ENCODE peak calls at places on chromosome 15, in five cellular contexts. One of them, this sample, is unnamed.

GRCh38 chr15:59659366-59659765 is 2.1 kb upstream of the GTF2A2 start:
- DNase-seq in stimulated activated CD8-positive, alpha-beta memory T cell treated with anti-CD3 and anti-CD28 coated beads, Interleukin-2, amount 100 ng/mL, for 1 hour: no peak
- DNase-seq in T-helper 2 cell: no peak
- DNase-seq in mucosa of descending colon: no peak
- DNase-seq in progenitor cell of endocrine pancreas: no peak
- DNase-seq in this sample: no peak

GRCh38 chr15:70702584-70702983 is 60.8 kb downstream of the UACA start:
- DNase-seq in stimulated activated CD8-positive, alpha-beta memory T cell treated with anti-CD3 and anti-CD28 coated beads, Interleukin-2, amount 100 ng/mL, for 1 hour: no peak
- DNase-seq in T-helper 2 cell: no peak
- DNase-seq in mucosa of descending colon: no peak
- DNase-seq in progenitor cell of endocrine pancreas: no peak
- DNase-seq in this sample: no peak

GRCh38 chr15:85142324-85142723 is 160.7 kb downstream of the PDE8A start:
- DNase-seq in stimulated activated CD8-positive, alpha-beta memory T cell treated with anti-CD3 and anti-CD28 coated beads, Interleukin-2, amount 100 ng/mL, for 1 hour: no peak
- DNase-seq in T-helper 2 cell: no peak
- DNase-seq in mucosa of descending colon: no peak
- DNase-seq in progenitor cell of endocrine pancreas: no peak
- DNase-seq in this sample: no peak

GRCh38 chr15:98896002-98896721 is 111.4 kb downstream of the PGPEP1L start:
- DNase-seq in stimulated activated CD8-positive, alpha-beta memory T cell treated with anti-CD3 and anti-CD28 coated beads, Interleukin-2, amount 100 ng/mL, for 1 hour: no peak
- DNase-seq in T-helper 2 cell: no peak
- DNase-seq in mucosa of descending colon: no peak
- DNase-seq in progenitor cell of endocrine pancreas: no peak
- DNase-seq in this sample: no peak

GRCh38 chr15:90213818-90214204 is 12.7 kb downstream of the SEMA4B start:
- DNase-seq in stimulated activated CD8-positive, alpha-beta memory T cell treated with anti-CD3 and anti-CD28 coated beads, Interleukin-2, amount 100 ng/mL, for 1 hour: no peak
- DNase-seq in T-helper 2 cell: no peak
- DNase-seq in mucosa of descending colon: peak; percentile 68
- DNase-seq in progenitor cell of endocrine pancreas: no peak
- DNase-seq in this sample: no peak

GRCh38 chr15:66027268-66027806 is 158.0 kb downstream of the RAB11A start:
- DNase-seq in stimulated activated CD8-positive, alpha-beta memory T cell treated with anti-CD3 and anti-CD28 coated beads, Interleukin-2, amount 100 ng/mL, for 1 hour: no peak
- DNase-seq in T-helper 2 cell: no peak
- DNase-seq in mucosa of descending colon: no peak
- DNase-seq in progenitor cell of endocrine pancreas: no peak
- DNase-seq in this sample: no peak

GRCh38 chr15:69489101-69489571 is 36.5 kb downstream of the RPLP1 start:
- DNase-seq in stimulated activated CD8-positive, alpha-beta memory T cell treated with anti-CD3 and anti-CD28 coated beads, Interleukin-2, amount 100 ng/mL, for 1 hour: no peak
- DNase-seq in T-helper 2 cell: no peak
- DNase-seq in mucosa of descending colon: no peak
- DNase-seq in progenitor cell of endocrine pancreas: no peak
- DNase-seq in this sample: no peak

GRCh38 chr15:62850791-62851291 is 191.7 kb upstream of the TPM1 start:
- DNase-seq in stimulated activated CD8-positive, alpha-beta memory T cell treated with anti-CD3 and anti-CD28 coated beads, Interleukin-2, amount 100 ng/mL, for 1 hour: no peak
- DNase-seq in T-helper 2 cell: no peak
- DNase-seq in mucosa of descending colon: no peak
- DNase-seq in progenitor cell of endocrine pancreas: no peak
- DNase-seq in this sample: no peak

GRCh38 chr15:27665002-27665401 is 434.1 kb downstream of the OCA2 start:
- DNase-seq in stimulated activated CD8-positive, alpha-beta memory T cell treated with anti-CD3 and anti-CD28 coated beads, Interleukin-2, amount 100 ng/mL, for 1 hour: no peak
- DNase-seq in T-helper 2 cell: no peak
- DNase-seq in mucosa of descending colon: no peak
- DNase-seq in progenitor cell of endocrine pancreas: no peak
- DNase-seq in this sample: no peak

GRCh38 chr15:100093211-100094126 is 248.3 kb downstream of the ADAMTS17 start:
- DNase-seq in stimulated activated CD8-positive, alpha-beta memory T cell treated with anti-CD3 and anti-CD28 coated beads, Interleukin-2, amount 100 ng/mL, for 1 hour: no peak
- DNase-seq in T-helper 2 cell: no peak
- DNase-seq in mucosa of descending colon: no peak
- DNase-seq in progenitor cell of endocrine pancreas: no peak
- DNase-seq in this sample: no peak

GRCh38 chr15:41417418-41417811 is 520 bp downstream of the RTF1 start:
- DNase-seq in stimulated activated CD8-positive, alpha-beta memory T cell treated with anti-CD3 and anti-CD28 coated beads, Interleukin-2, amount 100 ng/mL, for 1 hour: no peak
- DNase-seq in T-helper 2 cell: peak; percentile 14
- DNase-seq in mucosa of descending colon: peak; percentile 70
- DNase-seq in progenitor cell of endocrine pancreas: peak; percentile 30
- DNase-seq in this sample: peak; percentile 31

GRCh38 chr15:73685561-73685960 is 1.4 kb downstream of the CD276 start:
- DNase-seq in stimulated activated CD8-positive, alpha-beta memory T cell treated with anti-CD3 and anti-CD28 coated beads, Interleukin-2, amount 100 ng/mL, for 1 hour: no peak
- DNase-seq in T-helper 2 cell: no peak
- DNase-seq in mucosa of descending colon: no peak
- DNase-seq in progenitor cell of endocrine pancreas: no peak
- DNase-seq in this sample: no peak